ENCODE peak calls at places on chromosomes 16 and 17, in eight cellular contexts. J is upper lobe of left lung, G is spleen, C is stomach, P is suprapubic skin, U is GM23338, F is SK-N-SH, Z is vagina. B is an unnamed sample.

GRCh38 chr16:87463722-87464690 is 28.8 kb downstream of the ZCCHC14 start:
- DNase-seq in J (peak), G (no peak), C (no peak), P (no peak), U (no peak), F (no peak), Z (no peak), B (no peak)

GRCh38 chr17:78131172-78132085 is 858 bp downstream of the TMC8 start:
- DNase-seq in J (peak), G (peak), C (no peak), P (peak), U (no peak), F (peak), Z (no peak), B (no peak)

GRCh38 chr17:82930043-82930923 is 90.5 kb upstream of the ZNF750 start:
- DNase-seq in J (peak), G (peak), C (no peak), P (peak), U (no peak), F (no peak), Z (no peak), B (no peak)

GRCh38 chr16:72621651-72622050 is 426.3 kb downstream of the ZFHX3 start:
- DNase-seq in J (no peak), G (no peak), C (no peak), P (no peak), U (no peak), F (no peak), Z (no peak), B (no peak)

GRCh38 chr17:65346166-65346565 is 209.0 kb downstream of the RGS9 start:
- DNase-seq in J (no peak), G (no peak), C (no peak), P (no peak), U (no peak), F (no peak), Z (no peak), B (no peak)

GRCh38 chr16:85086347-85087291 is 25.7 kb downstream of the CIBAR2 start:
- DNase-seq in J (peak), G (peak), C (peak), P (no peak), U (peak), F (peak), Z (no peak), B (peak)

GRCh38 chr16:19524356-19524865 is 669 bp downstream of the CCP110 start:
- DNase-seq in J (no peak), G (no peak), C (no peak), P (no peak), U (peak), F (peak), Z (no peak), B (no peak)

GRCh38 chr17:30961213-30962188 is 9.3 kb upstream of the RNF135 start:
- DNase-seq in J (no peak), G (no peak), C (peak), P (peak), U (peak), F (no peak), Z (no peak), B (no peak)

GRCh38 chr17:61064087-61064951 is 335.3 kb upstream of the TBX2 start:
- DNase-seq in J (no peak), G (no peak), C (no peak), P (no peak), U (no peak), F (no peak), Z (no peak), B (no peak)

GRCh38 chr16:60432472-60432871 is 1603.8 kb downstream of the CDH8 start:
- DNase-seq in J (no peak), G (no peak), C (no peak), P (no peak), U (no peak), F (no peak), Z (no peak), B (no peak)

GRCh38 chr17:53409588-53409987 is 413.1 kb upstream of the KIF2B start:
- DNase-seq in J (no peak), G (no peak), C (no peak), P (no peak), U (no peak), F (no peak), Z (no peak), B (no peak)

GRCh38 chr16:3968556-3968955 is 88.0 kb upstream of the CREBBP start:
- DNase-seq in J (no peak), G (no peak), C (no peak), P (no peak), U (no peak), F (no peak), Z (no peak), B (no peak)

GRCh38 chr17:70187383-70187782 is 18.1 kb downstream of the KCNJ2 start:
- DNase-seq in J (no peak), G (no peak), C (no peak), P (no peak), U (no peak), F (no peak), Z (no peak), B (no peak)

GRCh38 chr16:424033-424622 is 1.3 kb upstream of the RAB11FIP3 start:
- DNase-seq in J (peak), G (no peak), C (peak), P (peak), U (no peak), F (no peak), Z (peak), B (peak)

GRCh38 chr17:79515646-79516604 is 94.9 kb downstream of the RBFOX3 start:
- DNase-seq in J (no peak), G (no peak), C (no peak), P (no peak), U (no peak), F (no peak), Z (no peak), B (no peak)

GRCh38 chr17:50923611-50924010 is 57.5 kb upstream of the TOB1 start:
- DNase-seq in J (no peak), G (no peak), C (no peak), P (no peak), U (no peak), F (peak), Z (no peak), B (no peak)

GRCh38 chr16:66382966-66383299 is 16.4 kb downstream of the CDH5 start:
- DNase-seq in J (no peak), G (no peak), C (no peak), P (no peak), U (peak), F (no peak), Z (no peak), B (no peak)

GRCh38 chr17:49696233-49696761 is 11.5 kb downstream of the SLC35B1 start:
- DNase-seq in J (peak), G (peak), C (no peak), P (no peak), U (no peak), F (no peak), Z (no peak), B (no peak)

GRCh38 chr16:28292731-28293588 is 635 bp downstream of the SBK1 start:
- DNase-seq in J (peak), G (peak), C (no peak), P (no peak), U (peak), F (peak), Z (no peak), B (peak)

GRCh38 chr17:44043326-44043725 is 23.1 kb downstream of the LSM12 start:
- DNase-seq in J (no peak), G (no peak), C (no peak), P (no peak), U (no peak), F (no peak), Z (no peak), B (no peak)

GRCh38 chr17:9707917-9708316 is 62.6 kb downstream of the USP43 start:
- DNase-seq in J (no peak), G (no peak), C (no peak), P (no peak), U (no peak), F (no peak), Z (no peak), B (no peak)

GRCh38 chr17:21376835-21377690 is 906 bp downstream of the KCNJ12 start:
- DNase-seq in J (no peak), G (no peak), C (peak), P (no peak), U (peak), F (peak), Z (no peak), B (no peak)

GRCh38 chr16:5446623-5447240 is 349.1 kb upstream of the EEF2KMT start:
- DNase-seq in J (no peak), G (no peak), C (no peak), P (no peak), U (peak), F (no peak), Z (no peak), B (no peak)

GRCh38 chr17:63955232-63955631 is 17.5 kb downstream of the SCN4A start:
- DNase-seq in J (no peak), G (peak), C (no peak), P (no peak), U (no peak), F (no peak), Z (no peak), B (no peak)

GRCh38 chr17:69335018-69335417 is 8.1 kb upstream of the ABCA5 start:
- DNase-seq in J (no peak), G (no peak), C (no peak), P (no peak), U (peak), F (peak), Z (no peak), B (no peak)

GRCh38 chr17:48468299-48468698 is 38.3 kb upstream of the SKAP1 start:
- DNase-seq in J (no peak), G (no peak), C (no peak), P (no peak), U (no peak), F (no peak), Z (no peak), B (no peak)

GRCh38 chr17:53106886-53107285 is 715.8 kb upstream of the KIF2B start:
- DNase-seq in J (no peak), G (no peak), C (no peak), P (no peak), U (no peak), F (no peak), Z (no peak), B (no peak)

GRCh38 chr17:81100668-81101067 is 64.6 kb upstream of the PVALEF start:
- DNase-seq in J (no peak), G (no peak), C (no peak), P (no peak), U (no peak), F (no peak), Z (no peak), B (no peak)

GRCh38 chr17:81101614-81102306 is 63.5 kb upstream of the PVALEF start:
- DNase-seq in J (peak), G (peak), C (peak), P (peak), U (peak), F (peak), Z (no peak), B (peak)

GRCh38 chr17:81097943-81098308 is 63.0 kb downstream of the BAIAP2 start:
- DNase-seq in J (peak), G (no peak), C (no peak), P (no peak), U (no peak), F (no peak), Z (no peak), B (no peak)

GRCh38 chr17:81102352-81102751 is 63.0 kb upstream of the PVALEF start:
- DNase-seq in J (no peak), G (no peak), C (no peak), P (no peak), U (no peak), F (no peak), Z (no peak), B (no peak)

GRCh38 chr17:81099888-81100287 is 64.9 kb downstream of the BAIAP2 start:
- DNase-seq in J (no peak), G (no peak), C (no peak), P (no peak), U (no peak), F (no peak), Z (no peak), B (no peak)
- H3K4me3 ChIP-seq in J (no peak), G (no peak), C (no peak), P (no peak), U (no peak), F (no peak), Z (no peak), B (no peak)

DNA sequence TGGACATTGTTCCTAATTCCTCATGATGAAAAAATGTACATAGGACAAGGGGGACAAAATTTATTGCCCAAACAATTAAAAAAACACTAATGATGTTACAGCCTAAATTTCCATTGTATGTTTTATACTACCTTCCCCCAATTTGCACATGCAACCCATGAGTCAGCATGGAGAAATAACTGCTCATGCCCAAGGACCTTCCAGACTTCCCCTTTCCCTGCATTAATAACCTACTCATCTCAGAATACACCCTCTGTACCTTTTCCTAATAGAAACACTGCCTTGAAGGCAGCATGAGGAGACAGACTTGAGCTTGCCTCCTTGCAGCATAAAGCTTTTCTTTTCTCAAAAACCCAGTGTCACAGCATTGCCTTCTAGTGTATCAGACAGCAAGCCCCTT is 2402.8 kb downstream of the TP53TG3F start:
- DNase-seq in J (no peak), G (no peak), C (no peak), P (no peak), U (no peak), F (no peak), Z (no peak), B (no peak)
- TF ChIP-seq POLR2AphosphoS5 in J (no peak), G (no peak), C (no peak), P (no peak), U (no peak), F (no peak), Z (no peak), B (no peak)

GRCh38 chr17:76241205-76241539 is 879 bp upstream of the RNF157 start:
- DNase-seq in J (no peak), G (no peak), C (peak), P (peak), U (no peak), F (no peak), Z (no peak), B (no peak)

GRCh38 chr17:76239538-76240274 is 587 bp downstream of the RNF157 start:
- DNase-seq in J (no peak), G (peak), C (no peak), P (peak), U (peak), F (peak), Z (no peak), B (no peak)

GRCh38 chr17:76241776-76242175 is 1.5 kb upstream of the RNF157 start:
- DNase-seq in J (no peak), G (no peak), C (no peak), P (peak), U (no peak), F (no peak), Z (no peak), B (no peak)

GRCh38 chr17:76238847-76239537 is 1.3 kb downstream of the RNF157 start:
- DNase-seq in J (no peak), G (no peak), C (no peak), P (no peak), U (peak), F (no peak), Z (no peak), B (no peak)

DNA sequence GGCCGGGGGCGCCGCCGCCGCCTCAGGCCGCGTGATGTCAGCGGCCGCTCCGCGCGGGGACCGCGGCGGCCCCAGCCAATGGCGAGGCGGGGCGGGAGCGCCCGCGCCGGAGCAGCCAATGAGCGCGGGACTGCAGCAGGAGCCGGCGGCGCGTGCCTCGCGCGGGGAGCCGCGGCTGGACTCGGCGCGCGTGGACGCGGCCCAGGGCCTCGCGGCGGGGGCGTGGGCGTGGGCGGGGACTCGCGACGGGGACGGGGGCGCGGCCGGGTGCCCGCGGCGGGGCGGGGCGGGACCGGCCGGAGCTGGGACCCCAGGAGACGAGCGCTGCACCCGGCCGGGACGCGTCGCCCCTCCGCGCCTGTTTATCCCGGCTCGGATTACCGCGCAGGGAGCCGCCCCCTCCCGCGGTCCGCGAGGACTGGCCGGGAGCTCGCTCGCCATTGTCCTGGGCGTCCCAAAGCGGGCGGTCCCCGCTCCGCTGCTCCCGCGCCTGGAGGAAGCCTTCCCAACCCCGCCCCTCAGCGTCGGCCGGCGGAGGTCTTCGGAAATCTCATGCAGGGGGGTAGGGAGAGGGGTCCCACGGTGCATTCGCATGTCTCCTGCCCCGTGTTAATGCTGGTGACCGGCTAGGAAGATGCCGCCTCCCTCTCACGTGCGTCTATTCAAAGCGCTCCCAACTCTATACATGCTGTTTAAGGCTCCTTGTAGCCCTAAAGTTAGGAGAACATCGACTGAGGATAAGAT is at the start of gene RNF157:
- DNase-seq in J (peak), G (peak), C (peak), P (peak), U (peak), F (peak), Z (no peak), B (peak)
- H3K4me3 ChIP-seq in J (peak), G (peak), C (peak), P (peak), U (peak), F (peak), Z (peak), B (peak)

GRCh38 chr17:28812136-28812979 is 30.2 kb downstream of the FAM222B start:
- DNase-seq in J (peak), G (peak), C (peak), P (peak), U (peak), F (peak), Z (peak), B (peak)
- TF ChIP-seq POLR2AphosphoS5 in J (no peak), G (peak), C (peak), P (no peak), U (peak), F (peak), Z (peak), B (peak)

DNA sequence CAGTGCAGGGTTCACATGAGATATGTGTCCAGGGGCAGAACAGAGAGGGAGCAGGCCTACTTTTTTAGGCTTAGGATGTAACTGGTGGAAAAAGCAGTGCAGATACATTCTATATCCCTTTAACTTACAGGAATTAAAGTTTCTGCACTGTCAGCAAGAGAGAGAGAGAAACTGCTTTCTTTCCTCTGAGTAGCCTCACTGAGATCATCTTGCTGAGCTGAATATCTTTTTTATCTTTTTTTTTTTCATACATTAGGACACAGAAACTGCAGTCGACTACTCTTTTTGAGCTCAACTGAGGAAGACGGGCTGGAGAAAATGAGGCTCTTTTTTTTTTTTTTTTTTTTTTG is 50.1 kb downstream of the CNGB1 start:
- DNase-seq in J (no peak), G (no peak), C (no peak), P (no peak), U (no peak), F (no peak), Z (no peak), B (no peak)
- H3K4me3 ChIP-seq in J (no peak), G (no peak), C (no peak), P (no peak), U (no peak), F (no peak), Z (no peak), B (no peak)

GRCh38 chr17:42347198-42347597 is 41.0 kb downstream of the STAT3 start:
- DNase-seq in J (no peak), G (no peak), C (peak), P (no peak), U (no peak), F (peak), Z (no peak), B (peak)
- TF ChIP-seq POLR2AphosphoS5 in J (no peak), G (no peak), C (peak), P (no peak), U (no peak), F (peak), Z (no peak), B (peak)

DNA sequence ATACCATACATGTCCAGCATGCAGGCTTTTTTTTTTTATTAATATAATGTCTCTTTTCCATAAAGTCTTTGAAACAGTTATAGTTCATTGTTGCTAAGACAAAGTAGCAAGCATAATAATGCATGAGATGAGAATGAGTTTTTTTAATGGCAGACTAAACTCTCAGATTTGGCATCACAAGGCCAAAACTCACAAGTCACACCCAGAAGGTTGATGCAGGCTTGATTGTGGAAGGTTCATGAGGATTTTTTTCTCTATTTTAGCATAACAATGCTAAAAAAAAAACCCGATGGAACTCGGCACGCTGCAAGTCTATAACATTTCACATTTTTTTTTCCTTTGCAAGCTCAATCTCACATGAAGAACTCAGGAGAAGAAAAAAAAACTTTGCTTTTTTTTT is 2.8 kb downstream of the MAF start:
- DNase-seq in J (no peak), G (no peak), C (no peak), P (no peak), U (peak), F (no peak), Z (no peak), B (no peak)
- H3K4me3 ChIP-seq in J (peak), G (peak), C (peak), P (peak), U (peak), F (no peak), Z (peak), B (peak)

GRCh38 chr17:72446525-72447250 is 325.9 kb downstream of the SOX9 start:
- DNase-seq in J (no peak), G (peak), C (no peak), P (no peak), U (no peak), F (no peak), Z (no peak), B (no peak)
- TF ChIP-seq POLR2AphosphoS5 in J (no peak), G (no peak), C (no peak), P (no peak), U (no peak), F (no peak), Z (no peak), B (no peak)

GRCh38 chr16:52816993-52817392 is 235.7 kb downstream of the CHD9NB start:
- DNase-seq in J (no peak), G (no peak), C (no peak), P (no peak), U (no peak), F (no peak), Z (no peak), B (no peak)
- H3K4me3 ChIP-seq in J (no peak), G (no peak), C (no peak), P (no peak), U (no peak), F (no peak), Z (no peak), B (no peak)

GRCh38 chr17:40018211-40019121 is 3.2 kb downstream of the CSF3 start:
- DNase-seq in J (peak), G (no peak), C (no peak), P (no peak), U (peak), F (peak), Z (no peak), B (no peak)
- TF ChIP-seq POLR2AphosphoS5 in J (no peak), G (peak), C (no peak), P (no peak), U (no peak), F (no peak), Z (peak), B (no peak)

B was measured in prostate gland.